ENCODE peak calls at places on chromosome 1, in seven cellular contexts. S, J, O, M, H, X and F are unnamed samples.

GRCh38 chr1:15454256-15454655 is 2.3 kb upstream of the CELA2A start:
- DNase-seq in J (no peak), M (no peak), H (no peak), X (no peak), S (no peak), O (no peak), F (no peak)

GRCh38 chr1:233459968-233460367 is 132.4 kb downstream of the MAP3K21 start:
- DNase-seq in H (peak; percentile 59), J (no peak), O (no peak), M (peak; percentile 47), X (no peak), S (no peak), F (no peak)

GRCh38 chr1:48246727-48247126 is 24.2 kb downstream of the SLC5A9 start:
- DNase-seq in S (peak; percentile 34), H (no peak), O (no peak), X (no peak), J (no peak), M (no peak), F (no peak)

GRCh38 chr1:200670215-200671118 is 760 bp upstream of the DDX59 start:
- DNase-seq in M (peak; percentile 22), H (peak; percentile 81), S (no peak), J (peak; percentile 40), O (no peak), X (no peak), F (no peak)

GRCh38 chr1:243628476-243628907 is 221.6 kb downstream of the AKT3 start:
- DNase-seq in H (no peak), M (no peak), J (no peak), S (no peak), O (no peak), X (no peak), F (no peak)

GRCh38 chr1:38208720-38209632 is 162.4 kb upstream of the POU3F1 start:
- DNase-seq in O (no peak), J (no peak), S (no peak), X (no peak), H (peak; percentile 49), M (no peak), F (no peak)

GRCh38 chr1:111571987-111572386 is 47.6 kb upstream of the RAP1A start:
- DNase-seq in O (no peak), H (peak; percentile 23), M (peak; percentile 21), J (no peak), S (no peak), X (no peak), F (no peak)

GRCh38 chr1:215083408-215083961 is 948 bp downstream of the KCNK2 start:
- DNase-seq in H (peak; percentile 88), S (no peak), J (no peak), O (no peak), M (peak; percentile 23), X (no peak), F (no peak)

GRCh38 chr1:29689372-29690030 is 453.2 kb downstream of the PTPRU start:
- DNase-seq in M (no peak), J (no peak), X (no peak), H (no peak), O (no peak), S (no peak), F (no peak)